ENCODE peak calls at places on chromosomes 7 and 10, in ten cellular contexts. N is anterior cingulate cortex; E is glutamatergic neuron; D is T follicular helper cell; B is Calu3; K is CD4-positive, alpha-beta memory T cell; P is stimulated activated CD4-positive, alpha-beta T cell treated with anti-CD3 and anti-CD28 coated beads, Interleukin-2, amount 100 ng/mL, for 48 hours; M is DMS 273 treated with DMSO at 0.1 percent for 48 hours; F is left cardiac atrium; J is T-helper 2 cell. X is an unnamed sample.

GRCh38 chr10:27285093-27285492 is 44.5 kb upstream of the ACBD5 start:
- DNase-seq in P (peak), K (peak), N (no peak), F (no peak), B (peak), J (no peak), D (no peak), M (no peak), E (no peak), X (no peak)

GRCh38 chr7:28477041-28477442 is 64.7 kb downstream of the CREB5 start:
- DNase-seq in F (no peak), B (no peak), P (no peak), J (no peak), E (no peak), K (no peak), N (no peak), D (no peak), M (no peak), X (no peak)

GRCh38 chr7:16114633-16115032 is 306.7 kb downstream of the CRPPA start:
- DNase-seq in P (no peak), B (peak), F (no peak), K (no peak), E (no peak), D (no peak), J (no peak), M (peak), N (no peak), X (no peak)

GRCh38 chr7:55185941-55186609 is 167.3 kb downstream of the EGFR start:
- DNase-seq in E (no peak), P (no peak), K (no peak), D (no peak), J (no peak), B (no peak), N (no peak), M (no peak), F (peak), X (no peak)

GRCh38 chr10:71817831-71818268 is 33.2 kb downstream of the PSAP start:
- DNase-seq in F (peak), J (no peak), M (no peak), K (no peak), B (no peak), N (no peak), E (no peak), P (no peak), D (no peak), X (no peak)

GRCh38 chr7:20114463-20114862 is 102.7 kb downstream of the MACC1 start:
- DNase-seq in N (no peak), P (no peak), M (no peak), B (no peak), F (no peak), D (no peak), E (no peak), J (no peak), K (no peak), X (peak)

GRCh38 chr7:8433477-8434289 is at the start of gene NXPH1:
- DNase-seq in F (no peak), D (no peak), M (peak), N (no peak), P (no peak), K (no peak), J (no peak), E (peak), B (peak), X (no peak)

GRCh38 chr10:38047666-38048065 is 37.2 kb downstream of the ZNF33A start:
- DNase-seq in N (no peak), K (no peak), M (no peak), J (no peak), E (no peak), D (no peak), B (no peak), F (no peak), P (no peak), X (no peak)

GRCh38 chr7:116501425-116502167 is 2.1 kb downstream of the CAV2 start:
- DNase-seq in F (peak), M (no peak), J (no peak), D (no peak), N (no peak), E (no peak), B (peak), P (no peak), K (no peak), X (no peak)

GRCh38 chr10:88070080-88070880 is 206.9 kb downstream of the PTEN start:
- DNase-seq in B (no peak), N (no peak), E (no peak), P (no peak), D (no peak), F (no peak), J (no peak), M (no peak), K (no peak), X (no peak)

GRCh38 chr7:155907450-155908177 is 95.4 kb upstream of the SHH start:
- DNase-seq in D (no peak), M (no peak), K (no peak), B (no peak), P (no peak), F (no peak), N (no peak), J (no peak), E (no peak), X (no peak)

GRCh38 chr10:26318672-26319071 is 102.1 kb downstream of the GAD2 start:
- DNase-seq in F (no peak), J (no peak), N (no peak), M (no peak), P (no peak), D (no peak), E (no peak), B (no peak), K (no peak), X (no peak)

GRCh38 chr7:143901360-143901709 is 641 bp downstream of the TCAF1 start:
- DNase-seq in D (no peak), F (peak), P (no peak), J (no peak), E (peak), K (no peak), N (peak), M (no peak), B (no peak), X (no peak)

GRCh38 chr7:99311702-99312101 is 14.0 kb upstream of the ARPC1A start:
- DNase-seq in M (no peak), N (no peak), P (no peak), E (no peak), J (no peak), B (no peak), F (no peak), D (no peak), K (no peak), X (no peak)

X was measured in KG1.